ENCODE peak calls at places on chromosomes 7 and 10, in four cellular contexts. W, F, P and H are unnamed samples.

GRCh38 chr7:42543953-42544352 is 306.9 kb upstream of the GLI3 start:
- DNase-seq in F (no peak), P (no peak), W (no peak), H (no peak)

GRCh38 chr10:121188005-121188404 is 336.8 kb downstream of the WDR11 start:
- DNase-seq in W (no peak), P (no peak), F (no peak), H (peak; percentile 12)

GRCh38 chr7:158368449-158368848 is 219.2 kb downstream of the PTPRN2 start:
- DNase-seq in F (no peak), P (peak; percentile 14), W (no peak), H (no peak)

GRCh38 chr10:43396928-43397624 is 11.9 kb downstream of the HNRNPF start:
- DNase-seq in W (peak; percentile 91), F (peak; percentile 95), P (peak; percentile 94), H (no peak)

GRCh38 chr7:11216276-11216675 is 242.6 kb downstream of the PHF14 start:
- DNase-seq in W (no peak), P (no peak), F (no peak), H (no peak)

GRCh38 chr7:108308276-108308675 is 148.0 kb downstream of the NRCAM start:
- DNase-seq in P (no peak), W (no peak), F (no peak), H (no peak)

GRCh38 chr10:12807982-12808613 is 193.4 kb downstream of the CCDC3 start:
- DNase-seq in W (no peak), P (no peak), F (no peak), H (no peak)

GRCh38 chr7:45681596-45682357 is 107.6 kb downstream of the ADCY1 start:
- DNase-seq in W (no peak), P (no peak), F (no peak), H (no peak)

GRCh38 chr7:5417106-5418071 is 6.2 kb downstream of the TNRC18 start:
- DNase-seq in W (no peak), P (no peak), F (no peak), H (no peak)

GRCh38 chr10:121436630-121437311 is 161.5 kb downstream of the FGFR2 start:
- DNase-seq in W (no peak), P (no peak), F (no peak), H (no peak)

GRCh38 chr10:31262672-31263071 is 56.3 kb upstream of the ZEB1 start:
- DNase-seq in P (peak; percentile 65), W (no peak), F (peak; percentile 43), H (no peak)

GRCh38 chr10:61662794-61663259 is at the start of gene CABCOCO1:
- DNase-seq in W (peak; percentile 72), P (peak; percentile 83), F (peak; percentile 52), H (no peak)

GRCh38 chr10:8150401-8150905 is 96.0 kb downstream of the GATA3 start:
- DNase-seq in F (no peak), P (no peak), W (no peak), H (no peak)

GRCh38 chr7:71377469-71377868 is 245.5 kb downstream of the GALNT17 start:
- DNase-seq in P (no peak), F (no peak), W (no peak), H (no peak)

GRCh38 chr7:13179011-13179574 is 491.7 kb downstream of the ARL4A start:
- DNase-seq in W (no peak), P (no peak), F (no peak), H (peak; percentile 39)

GRCh38 chr7:140397784-140398750 is at the start of gene SLC37A3:
- DNase-seq in W (peak; percentile 96), P (peak; percentile 93), F (peak; percentile 86), H (peak; percentile 82)

GRCh38 chr7:107559864-107560263 is 3.9 kb downstream of the COG5 start:
- DNase-seq in F (no peak), P (no peak), W (no peak), H (no peak)

GRCh38 chr7:70434376-70434775 is 697.6 kb upstream of the GALNT17 start:
- DNase-seq in P (no peak), W (no peak), F (no peak), H (no peak)

GRCh38 chr7:30764030-30764991 is 6.9 kb upstream of the MINDY4 start:
- DNase-seq in P (peak; percentile 61), F (peak; percentile 52), W (no peak), H (no peak)

GRCh38 chr10:133139561-133140065 is 20.4 kb upstream of the KNDC1 start:
- DNase-seq in W (no peak), F (no peak), P (peak; percentile 58), H (peak; percentile 11)

GRCh38 chr10:34933676-34934075 is 118.6 kb upstream of the PARD3 start:
- DNase-seq in P (peak; percentile 87), F (peak; percentile 30), W (no peak), H (no peak)

GRCh38 chr7:130338233-130338632 is 6.4 kb upstream of the CPA5 start:
- DNase-seq in F (no peak), P (no peak), W (no peak), H (peak; percentile 56)

GRCh38 chr7:154881046-154881445 is 121.9 kb downstream of the PAXIP1 start:
- DNase-seq in P (no peak), W (no peak), F (no peak), H (peak; percentile 49)

GRCh38 chr7:154879629-154880028 is 123.3 kb downstream of the PAXIP1 start:
- DNase-seq in W (no peak), P (no peak), F (no peak), H (peak; percentile 15)

GRCh38 chr7:154880512-154880911 is 122.4 kb downstream of the PAXIP1 start:
- DNase-seq in W (no peak), F (no peak), P (no peak), H (no peak)

GRCh38 chr7:154882931-154883474 is 119.9 kb downstream of the PAXIP1 start:
- DNase-seq in F (no peak), P (no peak), W (no peak), H (no peak)

GRCh38 chr7:154881526-154881925 is 121.4 kb downstream of the PAXIP1 start:
- DNase-seq in P (no peak), F (no peak), W (no peak), H (no peak)
- H3K27ac ChIP-seq in P (no peak overlapping the region), F (no peak overlapping the region), W (no peak overlapping the region), H (no peak overlapping the region)

DNA sequence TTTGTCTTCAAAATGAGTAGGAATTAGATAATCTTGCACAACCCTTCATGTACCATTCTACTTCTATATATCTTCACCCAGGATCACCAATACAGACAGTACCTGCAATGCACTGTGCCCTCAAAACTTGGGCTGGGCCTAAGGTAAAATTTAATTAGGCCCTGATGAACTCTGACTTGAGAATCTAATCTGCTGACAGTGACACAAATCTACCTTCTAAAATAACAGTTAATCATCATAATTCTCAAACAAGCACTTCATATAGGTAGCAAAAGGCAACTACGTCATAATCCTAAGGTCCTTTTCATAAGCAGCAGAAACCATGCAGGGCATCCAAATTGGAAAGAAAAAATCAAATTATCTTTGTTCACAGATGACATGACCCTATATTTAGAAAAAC is 4.1 kb downstream of the ZNF25 start:
- DNase-seq in P (no peak), F (no peak), W (no peak), H (no peak)
- H3K27ac ChIP-seq in P (no peak overlapping the region), F (no peak overlapping the region), W (no peak overlapping the region), H (no peak overlapping the region)

DNA sequence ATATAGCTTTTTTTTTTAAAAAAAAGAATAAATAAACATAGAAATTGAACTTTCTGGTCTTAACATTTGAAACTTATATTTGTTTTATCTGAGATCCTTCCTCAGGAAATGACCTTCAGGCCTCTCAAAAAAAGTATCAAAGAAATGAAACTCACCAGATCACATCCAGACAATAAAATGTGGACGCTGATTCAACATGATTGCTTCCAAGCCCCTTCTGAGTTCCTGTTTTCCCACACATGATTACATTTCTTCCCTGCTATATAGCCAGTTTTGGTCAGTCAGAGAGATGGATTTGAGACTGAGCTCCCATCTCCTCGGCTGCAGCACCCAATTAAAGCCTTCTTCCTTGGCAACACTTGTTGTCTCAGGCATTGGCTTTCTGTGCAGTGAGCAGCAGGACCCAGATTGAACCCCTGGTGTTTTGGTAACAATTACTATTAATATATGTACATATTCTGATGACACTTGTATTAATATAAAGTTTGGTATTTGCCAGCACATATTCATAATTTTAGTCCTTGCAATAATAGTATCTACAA is 21.8 kb upstream of the SVIL start:
- DNase-seq in W (no peak), F (no peak), P (no peak), H (no peak)
- H3K27ac ChIP-seq in W (no peak overlapping the region), F (no peak overlapping the region), P (no peak overlapping the region), H (no peak overlapping the region)

GRCh38 chr10:47040681-47041080 is 129.5 kb downstream of the PTPN20 start:
- DNase-seq in P (peak; percentile 27), W (no peak), F (no peak), H (no peak)

GRCh38 chr10:47042199-47042473 is 130.9 kb downstream of the PTPN20 start:
- DNase-seq in W (no peak), P (peak; percentile 51), F (no peak), H (no peak)

GRCh38 chr10:47040041-47040491 is 128.8 kb downstream of the PTPN20 start:
- DNase-seq in F (no peak), W (no peak), P (peak; percentile 60), H (no peak)

GRCh38 chr10:47042815-47043750 is 131.9 kb downstream of the PTPN20 start:
- DNase-seq in W (no peak), F (no peak), P (peak; percentile 53), H (no peak)

GRCh38 chr10:47041401-47042198 is 130.4 kb downstream of the PTPN20 start:
- DNase-seq in F (no peak), P (peak; percentile 21), W (no peak), H (no peak)
- H3K27ac ChIP-seq in F (no peak overlapping the region), P (no peak overlapping the region), W (no peak overlapping the region), H (no peak overlapping the region)